ENCODE peak calls at places on chromosomes 12 and 14, in nine cellular contexts. One of them, this sample, is unnamed.
A peak's percentile ranks its signal among the peaks of the same experiment; 100 is the strongest.

GRCh38 chr12:26939192-26939832 is 1.0 kb downstream of the FGFR1OP2 start:
- DNase-seq in A549: no peak
- DNase-seq in stomach: no peak
- DNase-seq in K562: no peak
- DNase-seq in esophagus muscularis mucosa: no peak
- DNase-seq in ovary: no peak
- DNase-seq in transverse colon: no peak
- DNase-seq in GM12878: peak; percentile 34
- DNase-seq in SK-N-SH: no peak
- DNase-seq in this sample: no peak

GRCh38 chr12:27343255-27344000 is 10.8 kb downstream of the BMAL2 start:
- DNase-seq in A549: peak; percentile 79
- DNase-seq in stomach: no peak
- DNase-seq in K562: no peak
- DNase-seq in esophagus muscularis mucosa: no peak
- DNase-seq in ovary: no peak
- DNase-seq in transverse colon: no peak
- DNase-seq in GM12878: no peak
- DNase-seq in SK-N-SH: no peak
- DNase-seq in this sample: no peak

GRCh38 chr14:69055125-69055524 is 76.0 kb upstream of the ACTN1 start:
- DNase-seq in A549: no peak
- DNase-seq in stomach: no peak
- DNase-seq in K562: no peak
- DNase-seq in esophagus muscularis mucosa: no peak
- DNase-seq in ovary: no peak
- DNase-seq in transverse colon: no peak
- DNase-seq in GM12878: no peak
- DNase-seq in SK-N-SH: no peak
- DNase-seq in this sample: no peak

GRCh38 chr14:103679351-103679750 is 35.9 kb downstream of the XRCC3 start:
- DNase-seq in A549: peak; percentile 47
- DNase-seq in stomach: peak; percentile 40
- DNase-seq in K562: no peak
- DNase-seq in esophagus muscularis mucosa: no peak
- DNase-seq in ovary: no peak
- DNase-seq in transverse colon: peak; percentile 51
- DNase-seq in GM12878: peak; percentile 34
- DNase-seq in SK-N-SH: peak; percentile 74
- DNase-seq in this sample: no peak

GRCh38 chr12:67515679-67516363 is 132.7 kb upstream of the DYRK2 start:
- DNase-seq in A549: no peak
- DNase-seq in stomach: peak; percentile 57
- DNase-seq in K562: no peak
- DNase-seq in esophagus muscularis mucosa: peak; percentile 89
- DNase-seq in ovary: no peak
- DNase-seq in transverse colon: peak; percentile 32
- DNase-seq in GM12878: peak; percentile 51
- DNase-seq in SK-N-SH: no peak
- DNase-seq in this sample: no peak

GRCh38 chr12:64181504-64182291 is 40.4 kb downstream of the KICS2 start:
- DNase-seq in A549: peak; percentile 90
- DNase-seq in stomach: peak; percentile 44
- DNase-seq in K562: no peak
- DNase-seq in esophagus muscularis mucosa: no peak
- DNase-seq in ovary: peak; percentile 56
- DNase-seq in transverse colon: peak; percentile 51
- DNase-seq in GM12878: no peak
- DNase-seq in SK-N-SH: peak; percentile 50
- DNase-seq in this sample: peak; percentile 79

GRCh38 chr12:131921866-131922769 is 7.0 kb upstream of the PUS1 start:
- DNase-seq in A549: no peak
- DNase-seq in stomach: no peak
- DNase-seq in K562: no peak
- DNase-seq in esophagus muscularis mucosa: no peak
- DNase-seq in ovary: no peak
- DNase-seq in transverse colon: no peak
- DNase-seq in GM12878: no peak
- DNase-seq in SK-N-SH: no peak
- DNase-seq in this sample: no peak

GRCh38 chr14:99579903-99580570 is 24.0 kb downstream of the CCDC85C start:
- DNase-seq in A549: peak; percentile 89
- DNase-seq in stomach: peak; percentile 75
- DNase-seq in K562: peak; percentile 31
- DNase-seq in esophagus muscularis mucosa: no peak
- DNase-seq in ovary: no peak
- DNase-seq in transverse colon: peak; percentile 88
- DNase-seq in GM12878: no peak
- DNase-seq in SK-N-SH: peak; percentile 64
- DNase-seq in this sample: no peak

GRCh38 chr14:69090187-69090789 is 62.6 kb downstream of the DCAF5 start:
- DNase-seq in A549: peak; percentile 64
- DNase-seq in stomach: no peak
- DNase-seq in K562: peak; percentile 10
- DNase-seq in esophagus muscularis mucosa: peak; percentile 4
- DNase-seq in ovary: no peak
- DNase-seq in transverse colon: peak; percentile 15
- DNase-seq in GM12878: no peak
- DNase-seq in SK-N-SH: peak; percentile 32
- DNase-seq in this sample: no peak

GRCh38 chr14:57390806-57391562 is 598 bp downstream of the NAA30 start:
- DNase-seq in A549: peak; percentile 48
- DNase-seq in stomach: peak; percentile 37
- DNase-seq in K562: peak; percentile 12
- DNase-seq in esophagus muscularis mucosa: no peak
- DNase-seq in ovary: peak; percentile 32
- DNase-seq in transverse colon: peak; percentile 38
- DNase-seq in GM12878: no peak
- DNase-seq in SK-N-SH: peak; percentile 78
- DNase-seq in this sample: peak; percentile 67

GRCh38 chr12:51246254-51246853 is 7.7 kb downstream of the DAZAP2 start:
- DNase-seq in A549: no peak
- DNase-seq in stomach: no peak
- DNase-seq in K562: peak; percentile 29
- DNase-seq in esophagus muscularis mucosa: no peak
- DNase-seq in ovary: no peak
- DNase-seq in transverse colon: peak; percentile 17
- DNase-seq in GM12878: no peak
- DNase-seq in SK-N-SH: peak; percentile 32
- DNase-seq in this sample: no peak

GRCh38 chr12:44876554-44877275 is 600 bp upstream of the NELL2 start:
- DNase-seq in A549: peak; percentile 33
- DNase-seq in stomach: no peak
- DNase-seq in K562: peak; percentile 22
- DNase-seq in esophagus muscularis mucosa: no peak
- DNase-seq in ovary: no peak
- DNase-seq in transverse colon: no peak
- DNase-seq in GM12878: no peak
- DNase-seq in SK-N-SH: peak; percentile 82
- DNase-seq in this sample: no peak

GRCh38 chr14:20631821-20632389 is 9.6 kb downstream of the OR6S1 start:
- DNase-seq in A549: peak; percentile 83
- DNase-seq in stomach: peak; percentile 69
- DNase-seq in K562: peak; percentile 27
- DNase-seq in esophagus muscularis mucosa: no peak
- DNase-seq in ovary: peak; percentile 84
- DNase-seq in transverse colon: peak; percentile 78
- DNase-seq in GM12878: no peak
- DNase-seq in SK-N-SH: peak; percentile 34
- DNase-seq in this sample: peak; percentile 84
- TF ChIP-seq EP300 in A549: no peak
- TF ChIP-seq EP300 in stomach: no peak
- TF ChIP-seq EP300 in K562: no peak
- TF ChIP-seq EP300 in esophagus muscularis mucosa: no peak
- TF ChIP-seq EP300 in ovary: no peak
- TF ChIP-seq EP300 in transverse colon: no peak
- TF ChIP-seq EP300 in GM12878: no peak
- TF ChIP-seq EP300 in SK-N-SH: no peak
- TF ChIP-seq EP300 in this sample: no peak

DNA sequence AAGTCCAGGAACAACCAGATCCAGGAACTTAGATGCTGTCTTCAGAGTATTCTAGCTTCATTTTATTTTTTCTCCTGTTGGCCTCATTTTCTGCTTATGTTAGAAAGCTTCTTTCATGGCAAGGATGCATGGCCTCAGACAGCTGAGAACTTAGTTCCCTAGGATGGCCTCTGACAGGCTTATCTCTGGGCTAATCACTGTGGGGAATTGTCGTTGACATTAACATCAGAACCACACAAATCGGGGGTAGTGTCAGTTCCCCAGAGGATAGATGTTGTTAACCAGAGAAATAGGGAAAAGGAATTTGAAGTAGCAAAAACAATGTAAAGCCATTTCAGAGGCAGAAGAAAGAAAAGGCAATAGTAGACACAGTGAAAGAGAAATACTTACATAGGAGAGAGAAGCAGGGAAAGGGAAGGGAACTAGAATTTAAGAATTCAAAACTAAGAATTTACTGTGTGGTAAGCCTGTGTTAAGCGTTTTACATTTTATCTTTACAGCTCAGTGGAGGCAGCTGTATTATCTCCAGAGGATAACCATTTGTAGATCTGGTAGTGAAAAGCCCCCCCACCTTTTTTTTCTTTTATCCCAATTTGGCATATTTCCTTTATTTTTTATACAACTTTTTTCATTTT is 21.8 kb downstream of the FUT8 start:
- DNase-seq in A549: no peak
- DNase-seq in stomach: no peak
- DNase-seq in K562: no peak
- DNase-seq in esophagus muscularis mucosa: no peak
- DNase-seq in ovary: no peak
- DNase-seq in transverse colon: no peak
- DNase-seq in GM12878: no peak
- DNase-seq in SK-N-SH: no peak
- DNase-seq in this sample: no peak
- H3K4me1 ChIP-seq in A549: no peaks in the 10 kb centered on the region
- H3K4me1 ChIP-seq in stomach: peaks cover 25% of the 10 kb centered on the region
- H3K4me1 ChIP-seq in K562: peaks cover 48% of the 10 kb centered on the region
- H3K4me1 ChIP-seq in esophagus muscularis mucosa: no peaks in the 10 kb centered on the region
- H3K4me1 ChIP-seq in ovary: peaks cover 4% of the 10 kb centered on the region
- H3K4me1 ChIP-seq in transverse colon: no peaks in the 10 kb centered on the region
- H3K4me1 ChIP-seq in GM12878: peaks cover 39% of the 10 kb centered on the region
- H3K4me1 ChIP-seq in SK-N-SH: no peaks in the 10 kb centered on the region
- H3K4me1 ChIP-seq in this sample: no peaks in the 10 kb centered on the region

GRCh38 chr12:24560192-24560591 is 388.7 kb downstream of the BCAT1 start:
- DNase-seq in A549: no peak
- DNase-seq in stomach: no peak
- DNase-seq in K562: no peak
- DNase-seq in esophagus muscularis mucosa: no peak
- DNase-seq in ovary: no peak
- DNase-seq in transverse colon: no peak
- DNase-seq in GM12878: no peak
- DNase-seq in SK-N-SH: no peak
- DNase-seq in this sample: no peak

GRCh38 chr12:24561882-24562760 is 386.8 kb downstream of the BCAT1 start:
- DNase-seq in A549: peak; percentile 15
- DNase-seq in stomach: peak; percentile 47
- DNase-seq in K562: no peak
- DNase-seq in esophagus muscularis mucosa: no peak
- DNase-seq in ovary: peak; percentile 85
- DNase-seq in transverse colon: peak; percentile 39
- DNase-seq in GM12878: no peak
- DNase-seq in SK-N-SH: peak; percentile 75
- DNase-seq in this sample: peak; percentile 84

GRCh38 chr12:24562761-24563392 is 386.0 kb downstream of the BCAT1 start:
- DNase-seq in A549: peak; percentile 8
- DNase-seq in stomach: no peak
- DNase-seq in K562: peak; percentile 10
- DNase-seq in esophagus muscularis mucosa: no peak
- DNase-seq in ovary: peak; percentile 74
- DNase-seq in transverse colon: peak; percentile 16
- DNase-seq in GM12878: no peak
- DNase-seq in SK-N-SH: peak; percentile 75
- DNase-seq in this sample: no peak

GRCh38 chr12:24561411-24561871 is 387.5 kb downstream of the BCAT1 start:
- DNase-seq in A549: no peak
- DNase-seq in stomach: no peak
- DNase-seq in K562: no peak
- DNase-seq in esophagus muscularis mucosa: no peak
- DNase-seq in ovary: no peak
- DNase-seq in transverse colon: peak; percentile 10
- DNase-seq in GM12878: no peak
- DNase-seq in SK-N-SH: no peak
- DNase-seq in this sample: peak; percentile 64

DNA sequence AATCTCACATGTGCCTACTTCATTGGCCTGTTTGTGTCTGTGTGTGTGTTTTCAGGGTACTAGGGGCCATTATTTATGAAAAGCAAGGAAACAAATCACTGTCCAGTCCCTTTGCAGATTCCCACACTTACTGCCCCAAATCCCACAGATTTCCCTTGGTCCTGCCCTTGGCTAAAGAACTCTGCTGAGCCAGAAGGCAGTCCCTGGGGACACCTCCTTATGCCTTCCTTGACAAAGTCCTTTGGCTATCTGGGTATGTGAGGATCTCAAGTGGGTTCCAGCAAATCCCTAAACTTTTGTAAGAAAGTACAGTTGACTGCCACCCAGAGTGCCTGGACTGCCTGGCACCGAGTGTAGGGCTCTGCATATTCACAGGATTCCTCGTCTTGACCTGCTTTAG is 388.0 kb downstream of the BCAT1 start:
- DNase-seq in A549: no peak
- DNase-seq in stomach: no peak
- DNase-seq in K562: no peak
- DNase-seq in esophagus muscularis mucosa: no peak
- DNase-seq in ovary: no peak
- DNase-seq in transverse colon: no peak
- DNase-seq in GM12878: no peak
- DNase-seq in SK-N-SH: no peak
- DNase-seq in this sample: no peak
- TF ChIP-seq EP300 in A549: no peak
- TF ChIP-seq EP300 in stomach: no peak
- TF ChIP-seq EP300 in K562: no peak
- TF ChIP-seq EP300 in esophagus muscularis mucosa: no peak
- TF ChIP-seq EP300 in ovary: no peak
- TF ChIP-seq EP300 in transverse colon: no peak
- TF ChIP-seq EP300 in GM12878: no peak
- TF ChIP-seq EP300 in SK-N-SH: no peak
- TF ChIP-seq EP300 in this sample: no peak

DNA sequence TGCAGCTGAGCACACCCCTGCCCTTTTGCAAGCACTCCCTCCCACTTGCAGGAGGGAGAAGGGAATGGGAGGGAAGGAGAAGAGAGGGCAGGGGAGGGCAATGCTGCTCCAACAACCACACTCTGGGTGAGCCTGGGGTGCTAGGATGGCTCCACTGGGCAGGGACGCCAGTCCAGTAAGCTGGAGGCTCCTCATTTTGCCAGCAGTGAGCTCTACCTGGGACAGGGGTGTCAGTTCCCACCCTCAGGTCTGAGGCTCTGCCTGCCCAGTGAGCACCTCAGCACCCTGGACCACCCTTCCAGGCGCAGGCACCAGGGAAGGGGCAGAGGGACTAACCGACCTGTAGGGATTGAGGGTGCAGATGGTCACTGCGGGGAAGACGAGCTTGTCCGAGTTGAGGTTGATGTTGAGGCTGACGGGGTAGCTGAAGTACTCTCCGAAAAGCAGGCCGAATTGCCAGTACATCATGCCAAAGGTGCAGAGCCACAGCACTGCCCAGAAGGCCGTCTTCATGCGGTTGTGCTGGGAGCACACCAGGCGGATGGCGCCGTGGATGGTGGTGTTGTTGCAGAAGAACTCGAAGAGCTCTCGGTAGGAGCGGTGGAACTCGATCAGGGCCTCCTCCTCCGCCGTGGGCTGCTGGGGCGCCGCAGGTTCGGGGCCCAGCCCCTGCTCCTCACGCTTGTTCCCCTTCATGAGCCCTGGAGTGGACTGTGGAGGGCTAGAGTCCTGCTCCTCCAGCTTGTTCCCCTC is 1.2 kb downstream of the SCNN1A start:
- DNase-seq in A549: no peak
- DNase-seq in stomach: no peak
- DNase-seq in K562: no peak
- DNase-seq in esophagus muscularis mucosa: no peak
- DNase-seq in ovary: no peak
- DNase-seq in transverse colon: peak; percentile 16
- DNase-seq in GM12878: no peak
- DNase-seq in SK-N-SH: no peak
- DNase-seq in this sample: peak; percentile 61
- H3K4me1 ChIP-seq in A549: peaks cover 90% of the 10 kb centered on the region
- H3K4me1 ChIP-seq in stomach: peaks cover 61% of the 10 kb centered on the region
- H3K4me1 ChIP-seq in K562: peaks cover 30% of the 10 kb centered on the region
- H3K4me1 ChIP-seq in esophagus muscularis mucosa: peaks cover 29% of the 10 kb centered on the region
- H3K4me1 ChIP-seq in ovary: peaks cover 19% of the 10 kb centered on the region
- H3K4me1 ChIP-seq in transverse colon: peaks cover 66% of the 10 kb centered on the region
- H3K4me1 ChIP-seq in GM12878: no peaks in the 10 kb centered on the region
- H3K4me1 ChIP-seq in SK-N-SH: peaks cover 16% of the 10 kb centered on the region
- H3K4me1 ChIP-seq in this sample: peaks cover 51% of the 10 kb centered on the region

This sample was measured in sigmoid colon.